ENCODE peak calls at places on chromosomes 7 and 10, in seven cellular contexts. E, R, D, A, J, I and G are unnamed samples.

GRCh38 chr10:10198388-10198787 is 819.3 kb upstream of the CELF2 start:
- DNase-seq in E (no peak), R (no peak), D (no peak), A (no peak), J (no peak), I (no peak), G (no peak)

GRCh38 chr10:3827266-3827665 is 42.3 kb upstream of the KLF6 start:
- DNase-seq in E (no peak), R (no peak), D (no peak), A (no peak), J (no peak), I (no peak), G (no peak)

GRCh38 chr7:1874522-1875389 is 204.7 kb downstream of the ELFN1 start:
- DNase-seq in E (no peak), R (no peak), D (no peak), A (no peak), J (no peak), I (no peak), G (no peak)

GRCh38 chr7:13908667-13909382 is 80.6 kb downstream of the ETV1 start:
- DNase-seq in E (no peak), R (peak; percentile 20), D (no peak), A (peak; percentile 25), J (no peak), I (no peak), G (no peak)

GRCh38 chr10:129093641-129094040 is 373.4 kb upstream of the MGMT start:
- DNase-seq in E (no peak), R (no peak), D (no peak), A (no peak), J (peak; percentile 68), I (no peak), G (no peak)

GRCh38 chr7:29996321-29996720 is 6.7 kb upstream of the SCRN1 start:
- DNase-seq in E (no peak), R (no peak), D (no peak), A (no peak), J (no peak), I (no peak), G (no peak)

GRCh38 chr10:60175418-60175817 is 214.3 kb downstream of the ANK3 start:
- DNase-seq in E (no peak), R (no peak), D (peak; percentile 25), A (no peak), J (no peak), I (no peak), G (no peak)

GRCh38 chr10:7826971-7827370 is 8.7 kb downstream of the TAF3 start:
- DNase-seq in E (no peak), R (no peak), D (no peak), A (peak; percentile 30), J (no peak), I (no peak), G (no peak)

GRCh38 chr10:91156196-91156595 is 64.3 kb upstream of the PCGF5 start:
- DNase-seq in E (no peak), R (no peak), D (no peak), A (no peak), J (no peak), I (no peak), G (no peak)

GRCh38 chr10:122459586-122460273 is 1.6 kb upstream of the HTRA1 start:
- DNase-seq in E (no peak), R (no peak), D (no peak), A (no peak), J (peak; percentile 76), I (no peak), G (no peak)

GRCh38 chr7:2066251-2066919 is 166.4 kb downstream of the MAD1L1 start:
- DNase-seq in E (no peak), R (no peak), D (no peak), A (no peak), J (no peak), I (peak; percentile 68), G (no peak)

GRCh38 chr10:3825244-3825643 is 40.2 kb upstream of the KLF6 start:
- DNase-seq in E (peak; percentile 75), R (no peak), D (no peak), A (peak; percentile 97), J (no peak), I (no peak), G (no peak)

GRCh38 chr7:69738396-69738889 is 140.2 kb downstream of the AUTS2 start:
- DNase-seq in E (no peak), R (peak; percentile 39), D (no peak), A (no peak), J (no peak), I (no peak), G (no peak)

GRCh38 chr10:114349505-114350211 is 54.6 kb downstream of the AFAP1L2 start:
- DNase-seq in E (no peak), R (no peak), D (no peak), A (no peak), J (no peak), I (no peak), G (no peak)

GRCh38 chr10:13485623-13486022 is 43.2 kb downstream of the BEND7 start:
- DNase-seq in E (no peak), R (no peak), D (peak; percentile 29), A (no peak), J (no peak), I (no peak), G (no peak)

GRCh38 chr10:26432938-26433337 is 5.2 kb upstream of the APBB1IP start:
- DNase-seq in E (no peak), R (no peak), D (no peak), A (no peak), J (no peak), I (no peak), G (no peak)

GRCh38 chr7:38465946-38466345 is 165.2 kb downstream of the AMPH start:
- DNase-seq in E (peak; percentile 21), R (no peak), D (no peak), A (no peak), J (no peak), I (no peak), G (no peak)

GRCh38 chr7:94632338-94633024 is 23.5 kb downstream of the SGCE start:
- DNase-seq in E (peak; percentile 83), R (no peak), D (peak; percentile 53), A (peak; percentile 92), J (no peak), I (no peak), G (no peak)